ENCODE peak calls at places on chromosomes 2 and 18, in five cellular contexts. L is BJ, D is cardiac muscle cell, P is HFFc6, U is HFF-Myc. H is an unnamed sample.

GRCh38 chr2:86274265-86274917 is 63.0 kb downstream of the REEP1 start:
- DNase-seq in L (no peak), D (no peak), P (peak), U (peak), H (no peak)

GRCh38 chr18:7105943-7106342 is 11.7 kb downstream of the LAMA1 start:
- DNase-seq in L (no peak), D (no peak), P (no peak), U (no peak), H (no peak)

GRCh38 chr2:159071190-159071915 is 102.9 kb downstream of the TANC1 start:
- DNase-seq in L (peak), D (no peak), P (peak), U (no peak), H (no peak)

GRCh38 chr2:231185050-231185725 is 13.2 kb upstream of the ARMC9 start:
- DNase-seq in L (no peak), D (no peak), P (no peak), U (no peak), H (no peak)

GRCh38 chr2:221724631-221725203 is 152.6 kb upstream of the EPHA4 start:
- DNase-seq in L (no peak), D (no peak), P (no peak), U (no peak), H (no peak)

GRCh38 chr18:48939368-48940097 is 11.2 kb downstream of the SMAD7 start:
- DNase-seq in L (no peak), D (no peak), P (no peak), U (no peak), H (no peak)

GRCh38 chr2:133886735-133887675 is 318.7 kb upstream of the NCKAP5 start:
- DNase-seq in L (peak), D (peak), P (peak), U (peak), H (peak)

GRCh38 chr2:25294573-25295462 is 46.9 kb downstream of the DNMT3A start:
- DNase-seq in L (no peak), D (peak), P (no peak), U (no peak), H (no peak)

GRCh38 chr2:54574107-54574859 is 118.2 kb downstream of the SPTBN1 start:
- DNase-seq in L (no peak), D (no peak), P (no peak), U (no peak), H (no peak)

GRCh38 chr2:196331143-196331542 is 159.8 kb upstream of the STK17B start:
- DNase-seq in L (no peak), D (no peak), P (peak), U (peak), H (no peak)

GRCh38 chr18:45621068-45621511 is 5.8 kb downstream of the SLC14A2 start:
- DNase-seq in L (no peak), D (peak), P (no peak), U (no peak), H (peak)

GRCh38 chr2:177796644-177797415 is 275.7 kb downstream of the PDE11A start:
- DNase-seq in L (no peak), D (peak), P (no peak), U (no peak), H (no peak)

GRCh38 chr2:85435986-85436835 is 17.7 kb downstream of the SH2D6 start:
- DNase-seq in L (no peak), D (no peak), P (no peak), U (no peak), H (no peak)

GRCh38 chr2:189674374-189675112 is at the start of gene ANKAR:
- DNase-seq in L (peak), D (peak), P (peak), U (peak), H (peak)

GRCh38 chr2:131154647-131155046 is 49.5 kb downstream of the PLEKHB2 start:
- DNase-seq in L (no peak), D (no peak), P (no peak), U (no peak), H (no peak)

GRCh38 chr18:54423831-54424230 is 66.1 kb downstream of the C18orf54 start:
- DNase-seq in L (no peak), D (no peak), P (no peak), U (no peak), H (no peak)

GRCh38 chr18:45806226-45806625 is 19.2 kb upstream of the SIGLEC15 start:
- DNase-seq in L (no peak), D (no peak), P (no peak), U (no peak), H (no peak)

GRCh38 chr2:165114345-165114943 is 89.4 kb downstream of the SCN3A start:
- DNase-seq in L (no peak), D (no peak), P (no peak), U (no peak), H (no peak)

GRCh38 chr2:101679037-101679726 is 18.3 kb upstream of the MAP4K4 start:
- DNase-seq in L (peak), D (no peak), P (peak), U (no peak), H (no peak)

GRCh38 chr2:34104601-34105000 is 505.5 kb upstream of the FAM98A start:
- DNase-seq in L (no peak), D (no peak), P (no peak), U (no peak), H (no peak)

DNA sequence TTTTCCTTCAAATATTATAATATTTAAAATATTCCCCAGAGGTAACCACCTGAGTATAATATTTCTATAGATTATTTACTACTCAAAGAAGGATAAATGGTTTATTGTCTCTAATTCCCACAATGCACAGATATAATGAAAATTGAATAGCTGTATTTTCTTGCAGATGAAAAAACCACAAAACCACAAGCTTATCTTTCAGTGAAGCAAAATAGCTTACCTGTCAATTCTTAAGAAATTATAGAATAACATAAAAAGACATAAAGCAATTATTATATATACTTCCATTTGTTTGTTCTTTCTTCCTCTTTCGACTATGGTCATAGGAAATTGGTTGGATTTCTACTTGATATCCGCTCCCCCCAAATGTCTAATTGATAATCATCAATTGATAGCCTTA is 98.8 kb downstream of the BARD1 start:
- DNase-seq in L (no peak), D (no peak), P (no peak), U (no peak), H (no peak)
- TF ChIP-seq CTCF in L (no peak), D (no peak), P (no peak), U (no peak), H (no peak)

GRCh38 chr2:73961823-73962615 is 22.7 kb upstream of the TET3 start:
- DNase-seq in L (no peak), D (no peak), P (no peak), U (no peak), H (no peak)

GRCh38 chr2:73961274-73961673 is 23.4 kb upstream of the TET3 start:
- DNase-seq in L (no peak), D (no peak), P (no peak), U (no peak), H (no peak)

GRCh38 chr2:73952499-73953446 is 26.1 kb downstream of the DGUOK start:
- DNase-seq in L (no peak), D (no peak), P (peak), U (no peak), H (no peak)

DNA sequence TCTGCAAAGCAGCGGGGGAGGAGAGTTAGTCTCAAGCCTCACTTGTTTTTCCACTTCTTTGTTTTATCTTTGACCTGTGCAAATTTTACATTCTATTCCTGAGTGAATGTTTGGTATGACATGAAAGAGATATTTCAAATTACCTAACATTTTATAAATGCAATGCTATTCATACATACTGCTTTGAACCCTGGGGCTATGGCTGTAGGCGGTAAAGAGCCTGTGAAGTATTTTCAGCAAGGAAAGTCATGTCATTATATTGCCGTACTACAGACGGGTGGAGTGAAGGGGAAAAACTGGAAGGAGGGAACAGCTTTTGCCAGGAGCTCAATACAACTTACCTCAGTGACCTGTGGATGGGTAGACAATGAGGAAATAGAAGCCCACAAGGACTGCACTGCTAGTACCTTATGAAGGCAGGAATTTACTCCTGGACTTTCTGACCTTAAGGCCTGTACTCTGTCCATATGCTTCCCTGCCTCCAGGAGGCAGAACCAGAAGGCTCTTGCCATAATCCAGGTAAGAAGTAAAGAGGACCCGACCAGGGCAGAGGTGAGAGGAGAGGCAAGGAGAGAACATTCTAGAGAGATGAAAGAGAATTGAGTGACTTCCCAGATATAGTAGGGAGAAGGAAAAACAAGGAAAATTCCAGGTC is 28.4 kb upstream of the TET3 start:
- DNase-seq in L (no peak), D (no peak), P (no peak), U (no peak), H (no peak)
- TF ChIP-seq CTCF in L (no peak), D (no peak), P (no peak), U (no peak), H (no peak)

GRCh38 chr2:181105562-181105961 is 125.2 kb downstream of the UBE2E3 start:
- DNase-seq in L (no peak), D (no peak), P (no peak), U (no peak), H (no peak)

GRCh38 chr2:181104512-181105121 is 124.2 kb downstream of the UBE2E3 start:
- DNase-seq in L (no peak), D (peak), P (peak), U (peak), H (no peak)

GRCh38 chr2:181106229-181106628 is 125.8 kb downstream of the UBE2E3 start:
- DNase-seq in L (no peak), D (peak), P (no peak), U (no peak), H (no peak)

GRCh38 chr2:181103659-181104058 is 123.3 kb downstream of the UBE2E3 start:
- DNase-seq in L (no peak), D (no peak), P (no peak), U (no peak), H (no peak)

GRCh38 chr2:181106789-181107418 is 126.5 kb downstream of the UBE2E3 start:
- DNase-seq in L (peak), D (no peak), P (peak), U (peak), H (no peak)
- TF ChIP-seq CTCF in L (no peak), D (no peak), P (no peak), U (no peak), H (no peak)

GRCh38 chr2:108165750-108166149 is 74.0 kb upstream of the SULT1C3 start:
- DNase-seq in L (no peak), D (no peak), P (no peak), U (no peak), H (no peak)

GRCh38 chr2:108171652-108172051 is 68.1 kb upstream of the SULT1C3 start:
- DNase-seq in L (no peak), D (no peak), P (no peak), U (no peak), H (no peak)

DNA sequence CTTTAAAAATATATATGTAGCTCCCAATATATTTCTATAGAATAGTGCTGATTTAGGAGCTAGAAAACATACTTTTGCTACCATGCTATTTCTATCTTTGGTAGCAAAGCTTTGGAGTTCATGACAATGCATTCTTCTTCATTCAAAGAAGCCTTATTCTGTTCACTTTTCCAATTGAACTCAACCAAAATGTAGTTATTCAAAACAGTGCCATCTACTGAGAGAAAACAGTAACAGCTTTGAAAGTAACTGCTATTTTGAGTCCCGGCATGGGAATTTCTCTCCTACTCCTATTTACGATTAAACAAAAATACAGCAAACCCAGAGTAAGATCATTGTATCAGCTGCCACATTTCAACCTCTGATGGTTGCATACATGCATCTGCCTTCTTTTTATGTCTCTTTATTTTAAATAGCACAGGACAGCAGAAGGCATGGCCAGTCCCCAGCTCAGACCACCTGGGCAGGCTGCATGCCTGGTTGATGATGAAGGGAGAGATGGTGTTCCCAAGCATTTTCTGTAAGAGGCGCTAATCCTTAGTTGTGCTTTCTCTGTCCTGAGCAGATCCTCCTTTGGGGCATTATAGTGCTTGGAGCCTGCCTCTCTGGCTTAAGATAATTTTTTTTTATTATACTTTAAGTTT is 69.7 kb upstream of the SULT1C3 start:
- DNase-seq in L (no peak), D (peak), P (peak), U (no peak), H (no peak)
- TF ChIP-seq CTCF in L (peak), D (peak), P (peak), U (peak), H (peak)

DNA sequence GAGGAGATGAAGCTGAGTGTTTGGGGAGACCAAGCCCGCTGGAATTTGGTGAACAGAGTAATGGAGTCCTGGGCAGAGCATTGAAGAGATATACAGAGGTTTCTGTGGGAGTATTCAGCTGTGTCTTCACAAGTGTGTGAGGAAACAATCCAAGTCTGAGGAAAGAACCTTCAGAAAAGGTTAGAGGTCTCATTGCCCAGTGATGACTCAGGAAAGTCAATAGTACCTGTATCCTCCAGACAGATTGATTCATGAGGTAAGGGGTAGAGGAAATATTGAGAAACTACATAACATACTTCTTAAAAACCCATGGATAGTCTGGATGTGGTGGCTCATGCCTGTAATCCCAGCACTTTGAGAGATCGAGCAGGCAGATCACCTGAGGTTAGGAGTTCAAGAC is 392.3 kb downstream of the GALNT13 start:
- DNase-seq in L (no peak), D (no peak), P (no peak), U (no peak), H (no peak)
- TF ChIP-seq CTCF in L (no peak), D (no peak), P (no peak), U (no peak), H (no peak)

GRCh38 chr18:21914739-21915319 is 174.2 kb downstream of the MIB1 start:
- DNase-seq in L (no peak), D (peak), P (peak), U (no peak), H (peak)
- TF ChIP-seq CTCF in L (peak), D (peak), P (peak), U (peak), H (peak)

H was measured in nephron progenitor cell.